ENCODE peak calls at places on chromosome 10, in four cellular contexts. L is heart right ventricle, H is mesendoderm, R is foreskin keratinocyte. Z is an unnamed sample.

GRCh38 chr10:29239569-29240472 is 49.0 kb upstream of the LYZL1 start:
- DNase-seq in L (no peak), H (peak), R (no peak), Z (no peak)

GRCh38 chr10:94443549-94443948 is 41.2 kb downstream of the TBC1D12 start:
- DNase-seq in L (no peak), H (no peak), R (no peak), Z (no peak)

GRCh38 chr10:100346351-100346764 is 675 bp upstream of the SCD start:
- DNase-seq in L (peak), H (peak), R (no peak), Z (peak)

GRCh38 chr10:48468866-48469511 is 135.9 kb downstream of the ARHGAP22 start:
- DNase-seq in L (no peak), H (no peak), R (no peak), Z (no peak)

GRCh38 chr10:34504534-34504933 is 310.6 kb downstream of the PARD3 start:
- DNase-seq in L (no peak), H (peak), R (peak), Z (peak)

GRCh38 chr10:15457382-15457781 is 86.3 kb upstream of the FAM171A1 start:
- DNase-seq in L (no peak), H (peak), R (no peak), Z (no peak)

GRCh38 chr10:110613996-110614495 is 30.1 kb upstream of the RBM20 start:
- DNase-seq in L (no peak), H (no peak), R (no peak), Z (no peak)

GRCh38 chr10:112907893-112908292 is 42.2 kb upstream of the TCF7L2 start:
- DNase-seq in L (no peak), H (peak), R (no peak), Z (no peak)

GRCh38 chr10:126203746-126204145 is 184.5 kb downstream of the ADAM12 start:
- DNase-seq in L (no peak), H (no peak), R (no peak), Z (no peak)
- H3K27ac ChIP-seq in L (no peak), H (no peak), R (no peak), Z (no peak)

DNA sequence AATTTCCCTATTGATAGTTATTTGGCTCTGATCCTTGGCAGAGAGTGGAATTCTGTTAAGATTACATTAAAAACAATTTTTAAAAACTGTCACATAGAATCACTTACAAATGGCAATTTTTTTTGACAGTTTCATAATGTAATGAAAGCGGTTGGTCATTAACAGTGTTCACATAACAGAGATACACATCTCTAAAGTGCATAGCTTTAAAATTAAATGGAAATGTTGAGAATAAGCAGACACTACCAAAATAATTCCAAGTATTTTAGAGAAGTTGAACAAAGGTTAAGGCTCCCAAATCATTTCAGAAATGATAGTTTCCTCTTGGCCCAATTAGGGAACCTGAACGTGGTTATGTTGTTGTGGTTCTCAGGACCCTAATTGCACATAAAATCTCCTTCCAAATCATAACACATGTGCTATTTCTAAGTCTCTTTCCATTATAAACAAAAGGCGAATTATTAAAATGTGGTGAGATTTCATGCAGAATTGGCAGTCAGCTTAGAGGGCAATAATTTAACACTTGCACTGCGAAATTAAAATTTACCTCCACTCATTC is 528.9 kb upstream of the FZD8 start:
- DNase-seq in L (no peak), H (no peak), R (no peak), Z (no peak)
- H3K27ac ChIP-seq in L (no peak), H (no peak), R (no peak), Z (no peak)

GRCh38 chr10:119659951-119660350 is 8.8 kb downstream of the BAG3 start:
- DNase-seq in L (no peak), H (peak), R (no peak), Z (no peak)

GRCh38 chr10:119657725-119658124 is 6.5 kb downstream of the BAG3 start:
- DNase-seq in L (no peak), H (no peak), R (no peak), Z (peak)

GRCh38 chr10:119656760-119657159 is 5.6 kb downstream of the BAG3 start:
- DNase-seq in L (no peak), H (peak), R (no peak), Z (no peak)

GRCh38 chr10:119655566-119656001 is 4.4 kb downstream of the BAG3 start:
- DNase-seq in L (peak), H (no peak), R (no peak), Z (peak)

DNA sequence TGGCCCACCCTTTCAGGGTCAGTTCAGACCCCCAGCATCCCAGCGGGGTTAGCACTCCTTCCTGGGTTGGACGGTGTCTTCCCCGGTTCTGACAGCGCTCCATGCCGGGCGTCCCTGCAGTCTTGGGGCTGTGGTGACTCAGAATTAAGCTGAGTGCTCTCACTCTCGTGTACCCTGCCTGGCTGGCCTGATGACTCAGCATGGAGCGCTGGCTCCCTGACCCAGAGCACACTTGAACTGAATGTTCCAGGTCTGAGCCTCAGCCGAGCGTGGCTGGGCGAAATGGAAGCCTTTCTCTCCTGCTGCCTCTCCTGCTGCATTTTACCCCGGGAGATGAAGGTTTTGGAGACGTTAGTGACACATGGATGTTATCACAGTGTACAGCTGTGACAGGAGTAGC is 7.1 kb downstream of the BAG3 start:
- DNase-seq in L (peak), H (peak), R (peak), Z (peak)
- H3K27ac ChIP-seq in L (peak), H (no peak), R (peak), Z (peak)

DNA sequence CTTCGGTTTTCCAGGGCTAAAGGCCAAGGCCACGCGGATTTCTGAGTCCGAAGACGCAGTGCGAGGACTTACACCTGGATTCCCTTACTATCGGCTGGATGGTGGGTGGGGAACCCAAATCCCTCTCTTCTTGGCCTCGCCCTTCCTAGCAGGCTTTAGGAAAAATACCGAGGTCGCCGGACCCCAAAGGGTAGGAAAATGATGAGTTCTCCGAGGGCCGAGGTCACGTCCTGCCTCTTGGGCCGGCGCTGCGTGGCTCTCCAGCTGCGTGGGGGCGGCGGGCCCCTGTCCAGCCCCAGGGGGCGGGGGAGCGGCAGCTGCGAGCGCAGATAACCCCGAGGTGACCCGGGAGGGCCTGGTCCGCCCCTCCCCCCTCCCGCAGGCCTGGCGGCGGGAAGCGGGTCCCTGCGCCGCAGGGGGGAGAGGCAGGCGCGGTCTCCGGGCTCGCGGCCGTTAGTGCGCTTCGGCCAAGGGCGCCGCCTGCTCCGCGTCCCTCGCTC is 805 bp upstream of the HMX3 start:
- DNase-seq in L (no peak), H (no peak), R (no peak), Z (no peak)
- H3K27ac ChIP-seq in L (no peak), H (no peak), R (no peak), Z (no peak)

GRCh38 chr10:88110822-88111221 is 247.4 kb downstream of the PTEN start:
- DNase-seq in L (no peak), H (no peak), R (no peak), Z (no peak)

GRCh38 chr10:88111294-88111693 is 247.9 kb downstream of the PTEN start:
- DNase-seq in L (no peak), H (no peak), R (no peak), Z (no peak)

GRCh38 chr10:88107698-88108097 is 244.3 kb downstream of the PTEN start:
- DNase-seq in L (no peak), H (no peak), R (no peak), Z (no peak)

GRCh38 chr10:88108115-88108610 is 244.7 kb downstream of the PTEN start:
- DNase-seq in L (no peak), H (no peak), R (no peak), Z (no peak)

DNA sequence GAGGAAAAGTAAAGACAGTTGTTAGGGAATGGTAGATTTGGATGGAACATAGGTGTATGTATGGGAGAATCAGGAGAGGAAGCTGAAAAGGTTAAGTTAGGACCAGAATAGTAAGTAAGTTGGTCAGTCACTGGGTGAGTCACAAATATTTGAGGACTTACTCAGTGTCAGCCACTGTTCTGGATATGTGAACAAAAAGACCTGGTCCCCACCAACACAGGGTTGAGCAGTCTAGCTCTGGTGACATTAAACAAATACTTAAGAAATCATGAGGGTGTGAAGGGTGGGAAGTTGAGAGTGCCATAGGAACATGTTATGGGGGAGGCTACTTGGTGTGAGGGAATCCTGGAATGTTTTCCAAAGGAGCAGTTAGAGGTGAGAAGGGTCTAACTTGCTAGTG is 246.9 kb downstream of the PTEN start:
- DNase-seq in L (no peak), H (peak), R (no peak), Z (no peak)
- H3K27ac ChIP-seq in L (no peak), H (no peak), R (no peak), Z (no peak)

GRCh38 chr10:125160856-125161569 is 650 bp upstream of the CTBP2 start:
- DNase-seq in L (peak), H (peak), R (peak), Z (peak)
- H3K27ac ChIP-seq in L (peak), H (peak), R (peak), Z (peak)

GRCh38 chr10:71230656-71231025 is 18.3 kb downstream of the UNC5B start:
- DNase-seq in L (no peak), H (no peak), R (no peak), Z (no peak)
- H3K27ac ChIP-seq in L (no peak), H (no peak), R (no peak), Z (no peak)

DNA sequence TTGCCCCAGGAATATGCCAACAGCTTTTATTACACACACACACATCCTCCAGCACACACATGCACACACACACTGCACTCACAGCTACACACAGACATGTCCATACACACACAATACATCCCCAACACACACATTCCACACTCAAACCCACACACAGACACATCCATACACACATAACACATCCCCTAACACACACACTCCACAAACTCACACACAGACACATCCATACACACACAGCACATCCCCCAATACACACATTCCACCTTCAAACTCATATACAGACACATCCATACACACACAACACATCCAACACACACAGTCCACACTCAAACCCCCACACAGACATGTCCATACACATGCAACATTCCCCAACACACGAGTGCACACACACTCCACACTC is 19.1 kb downstream of the SH3PXD2A start:
- DNase-seq in L (no peak), H (no peak), R (no peak), Z (no peak)
- H3K27ac ChIP-seq in L (peak), H (peak), R (no peak), Z (no peak)

GRCh38 chr10:119149157-119149556 is 16.4 kb downstream of the SFXN4 start:
- DNase-seq in L (no peak), H (no peak), R (no peak), Z (no peak)
- H3K27ac ChIP-seq in L (no peak), H (no peak), R (no peak), Z (no peak)